ENCODE peak calls at places on chromosomes 13 and 19, in nine cellular contexts. One of them, this sample, is unnamed.
A peak's percentile ranks its signal among the peaks of the same experiment; 100 is the strongest.

GRCh38 chr13:46667687-46668281 is 114.8 kb downstream of the LRCH1 start:
- ATAC-seq in activated naive CD8-positive, alpha-beta T cell treated with anti-CD3 and anti-CD28 coated beads, Interleukin-2, amount 50 U/mL, for 24 hours: peak; percentile 61
- ATAC-seq in right cardiac atrium: no peak
- ATAC-seq in pancreas: peak; percentile 46
- ATAC-seq in T-helper 17 cell: peak; percentile 79
- ATAC-seq in left lung: peak; percentile 17
- ATAC-seq in upper lobe of left lung: no peak
- ATAC-seq in activated T-cell treated with anti-CD3 and anti-CD28 coated beads, Interleukin-2, amount 50 U/mL, for 4 hours: peak; percentile 74
- ATAC-seq in left ventricle myocardium superior: no peak
- ATAC-seq in this sample: peak; percentile 28

GRCh38 chr13:39501711-39502324 is 101.2 kb downstream of the LHFPL6 start:
- ATAC-seq in activated T-cell treated with anti-CD3 and anti-CD28 coated beads, Interleukin-2, amount 50 U/mL, for 4 hours: no peak
- ATAC-seq in upper lobe of left lung: peak; percentile 52
- ATAC-seq in left lung: peak; percentile 94
- ATAC-seq in pancreas: peak; percentile 14
- ATAC-seq in left ventricle myocardium superior: peak; percentile 91
- ATAC-seq in activated naive CD8-positive, alpha-beta T cell treated with anti-CD3 and anti-CD28 coated beads, Interleukin-2, amount 50 U/mL, for 24 hours: no peak
- ATAC-seq in right cardiac atrium: peak; percentile 90
- ATAC-seq in T-helper 17 cell: no peak
- ATAC-seq in this sample: no peak

GRCh38 chr13:96223231-96223630 is 133.3 kb downstream of the HS6ST3 start:
- ATAC-seq in activated naive CD8-positive, alpha-beta T cell treated with anti-CD3 and anti-CD28 coated beads, Interleukin-2, amount 50 U/mL, for 24 hours: no peak
- ATAC-seq in left ventricle myocardium superior: peak; percentile 96
- ATAC-seq in activated T-cell treated with anti-CD3 and anti-CD28 coated beads, Interleukin-2, amount 50 U/mL, for 4 hours: no peak
- ATAC-seq in T-helper 17 cell: no peak
- ATAC-seq in left lung: no peak
- ATAC-seq in pancreas: no peak
- ATAC-seq in upper lobe of left lung: no peak
- ATAC-seq in right cardiac atrium: peak; percentile 93
- ATAC-seq in this sample: no peak

GRCh38 chr13:33072759-33073158 is 56.5 kb downstream of the KL start:
- ATAC-seq in pancreas: no peak
- ATAC-seq in activated T-cell treated with anti-CD3 and anti-CD28 coated beads, Interleukin-2, amount 50 U/mL, for 4 hours: no peak
- ATAC-seq in left ventricle myocardium superior: no peak
- ATAC-seq in T-helper 17 cell: no peak
- ATAC-seq in right cardiac atrium: no peak
- ATAC-seq in left lung: no peak
- ATAC-seq in activated naive CD8-positive, alpha-beta T cell treated with anti-CD3 and anti-CD28 coated beads, Interleukin-2, amount 50 U/mL, for 24 hours: no peak
- ATAC-seq in upper lobe of left lung: no peak
- ATAC-seq in this sample: no peak

GRCh38 chr19:19538077-19538764 is at the start of gene CILP2:
- ATAC-seq in activated naive CD8-positive, alpha-beta T cell treated with anti-CD3 and anti-CD28 coated beads, Interleukin-2, amount 50 U/mL, for 24 hours: no peak
- ATAC-seq in activated T-cell treated with anti-CD3 and anti-CD28 coated beads, Interleukin-2, amount 50 U/mL, for 4 hours: no peak
- ATAC-seq in left lung: peak; percentile 28
- ATAC-seq in pancreas: peak; percentile 50
- ATAC-seq in right cardiac atrium: peak; percentile 45
- ATAC-seq in upper lobe of left lung: peak; percentile 51
- ATAC-seq in left ventricle myocardium superior: peak; percentile 44
- ATAC-seq in T-helper 17 cell: no peak
- ATAC-seq in this sample: peak; percentile 60

GRCh38 chr13:111372651-111373425 is 52.4 kb downstream of the TEX29 start:
- ATAC-seq in activated T-cell treated with anti-CD3 and anti-CD28 coated beads, Interleukin-2, amount 50 U/mL, for 4 hours: no peak
- ATAC-seq in T-helper 17 cell: peak; percentile 40
- ATAC-seq in pancreas: no peak
- ATAC-seq in left lung: no peak
- ATAC-seq in activated naive CD8-positive, alpha-beta T cell treated with anti-CD3 and anti-CD28 coated beads, Interleukin-2, amount 50 U/mL, for 24 hours: peak; percentile 45
- ATAC-seq in upper lobe of left lung: no peak
- ATAC-seq in right cardiac atrium: no peak
- ATAC-seq in left ventricle myocardium superior: no peak
- ATAC-seq in this sample: no peak

GRCh38 chr19:39554701-39555311 is 14.8 kb upstream of the EID2 start:
- ATAC-seq in right cardiac atrium: no peak
- ATAC-seq in pancreas: no peak
- ATAC-seq in left lung: no peak
- ATAC-seq in upper lobe of left lung: no peak
- ATAC-seq in activated naive CD8-positive, alpha-beta T cell treated with anti-CD3 and anti-CD28 coated beads, Interleukin-2, amount 50 U/mL, for 24 hours: no peak
- ATAC-seq in T-helper 17 cell: no peak
- ATAC-seq in left ventricle myocardium superior: no peak
- ATAC-seq in activated T-cell treated with anti-CD3 and anti-CD28 coated beads, Interleukin-2, amount 50 U/mL, for 4 hours: no peak
- ATAC-seq in this sample: no peak

GRCh38 chr13:92967923-92968322 is 258.7 kb upstream of the GPC6 start:
- ATAC-seq in pancreas: no peak
- ATAC-seq in upper lobe of left lung: no peak
- ATAC-seq in activated naive CD8-positive, alpha-beta T cell treated with anti-CD3 and anti-CD28 coated beads, Interleukin-2, amount 50 U/mL, for 24 hours: no peak
- ATAC-seq in right cardiac atrium: no peak
- ATAC-seq in T-helper 17 cell: no peak
- ATAC-seq in left ventricle myocardium superior: no peak
- ATAC-seq in left lung: no peak
- ATAC-seq in activated T-cell treated with anti-CD3 and anti-CD28 coated beads, Interleukin-2, amount 50 U/mL, for 4 hours: no peak
- ATAC-seq in this sample: peak; percentile 62

GRCh38 chr13:32587774-32588165 is 1.5 kb downstream of the PDS5B start:
- ATAC-seq in right cardiac atrium: no peak
- ATAC-seq in left lung: no peak
- ATAC-seq in activated naive CD8-positive, alpha-beta T cell treated with anti-CD3 and anti-CD28 coated beads, Interleukin-2, amount 50 U/mL, for 24 hours: no peak
- ATAC-seq in T-helper 17 cell: no peak
- ATAC-seq in activated T-cell treated with anti-CD3 and anti-CD28 coated beads, Interleukin-2, amount 50 U/mL, for 4 hours: no peak
- ATAC-seq in upper lobe of left lung: no peak
- ATAC-seq in left ventricle myocardium superior: no peak
- ATAC-seq in pancreas: no peak
- ATAC-seq in this sample: peak; percentile 26

GRCh38 chr13:19818223-19818842 is 35.6 kb upstream of the PSPC1 start:
- ATAC-seq in left ventricle myocardium superior: peak; percentile 42
- ATAC-seq in pancreas: peak; percentile 90
- ATAC-seq in left lung: peak; percentile 99
- ATAC-seq in upper lobe of left lung: peak; percentile 77
- ATAC-seq in right cardiac atrium: peak; percentile 65
- ATAC-seq in activated T-cell treated with anti-CD3 and anti-CD28 coated beads, Interleukin-2, amount 50 U/mL, for 4 hours: no peak
- ATAC-seq in activated naive CD8-positive, alpha-beta T cell treated with anti-CD3 and anti-CD28 coated beads, Interleukin-2, amount 50 U/mL, for 24 hours: peak; percentile 63
- ATAC-seq in T-helper 17 cell: peak; percentile 53
- ATAC-seq in this sample: peak; percentile 72

GRCh38 chr13:74710006-74710405 is 575.8 kb upstream of the KLF12 start:
- ATAC-seq in upper lobe of left lung: no peak
- ATAC-seq in pancreas: no peak
- ATAC-seq in T-helper 17 cell: no peak
- ATAC-seq in left ventricle myocardium superior: no peak
- ATAC-seq in right cardiac atrium: no peak
- ATAC-seq in activated T-cell treated with anti-CD3 and anti-CD28 coated beads, Interleukin-2, amount 50 U/mL, for 4 hours: no peak
- ATAC-seq in left lung: no peak
- ATAC-seq in activated naive CD8-positive, alpha-beta T cell treated with anti-CD3 and anti-CD28 coated beads, Interleukin-2, amount 50 U/mL, for 24 hours: no peak
- ATAC-seq in this sample: no peak

GRCh38 chr19:8004723-8005513 is 523 bp downstream of the ELAVL1 start:
- ATAC-seq in pancreas: peak; percentile 2
- ATAC-seq in activated naive CD8-positive, alpha-beta T cell treated with anti-CD3 and anti-CD28 coated beads, Interleukin-2, amount 50 U/mL, for 24 hours: peak; percentile 11
- ATAC-seq in upper lobe of left lung: peak; percentile 4
- ATAC-seq in T-helper 17 cell: peak; percentile 33
- ATAC-seq in right cardiac atrium: no peak
- ATAC-seq in left lung: peak; percentile 4
- ATAC-seq in activated T-cell treated with anti-CD3 and anti-CD28 coated beads, Interleukin-2, amount 50 U/mL, for 4 hours: peak; percentile 25
- ATAC-seq in left ventricle myocardium superior: no peak
- ATAC-seq in this sample: peak; percentile 3

GRCh38 chr13:44075113-44075512 is 195.4 kb downstream of the LACC1 start:
- ATAC-seq in activated naive CD8-positive, alpha-beta T cell treated with anti-CD3 and anti-CD28 coated beads, Interleukin-2, amount 50 U/mL, for 24 hours: no peak
- ATAC-seq in upper lobe of left lung: no peak
- ATAC-seq in activated T-cell treated with anti-CD3 and anti-CD28 coated beads, Interleukin-2, amount 50 U/mL, for 4 hours: no peak
- ATAC-seq in pancreas: no peak
- ATAC-seq in right cardiac atrium: no peak
- ATAC-seq in left lung: no peak
- ATAC-seq in T-helper 17 cell: no peak
- ATAC-seq in left ventricle myocardium superior: peak; percentile 85
- ATAC-seq in this sample: no peak

GRCh38 chr19:18097993-18098890 is 664 bp downstream of the MAST3 start:
- ATAC-seq in activated naive CD8-positive, alpha-beta T cell treated with anti-CD3 and anti-CD28 coated beads, Interleukin-2, amount 50 U/mL, for 24 hours: peak; percentile 4
- ATAC-seq in left lung: no peak
- ATAC-seq in T-helper 17 cell: peak; percentile 33
- ATAC-seq in activated T-cell treated with anti-CD3 and anti-CD28 coated beads, Interleukin-2, amount 50 U/mL, for 4 hours: no peak
- ATAC-seq in upper lobe of left lung: no peak
- ATAC-seq in right cardiac atrium: no peak
- ATAC-seq in pancreas: peak; percentile 2
- ATAC-seq in left ventricle myocardium superior: no peak
- ATAC-seq in this sample: peak; percentile 30

GRCh38 chr13:101390461-101390860 is 25.8 kb downstream of the NALCN start:
- ATAC-seq in right cardiac atrium: no peak
- ATAC-seq in pancreas: no peak
- ATAC-seq in upper lobe of left lung: no peak
- ATAC-seq in activated naive CD8-positive, alpha-beta T cell treated with anti-CD3 and anti-CD28 coated beads, Interleukin-2, amount 50 U/mL, for 24 hours: no peak
- ATAC-seq in activated T-cell treated with anti-CD3 and anti-CD28 coated beads, Interleukin-2, amount 50 U/mL, for 4 hours: no peak
- ATAC-seq in left ventricle myocardium superior: no peak
- ATAC-seq in T-helper 17 cell: no peak
- ATAC-seq in left lung: no peak
- ATAC-seq in this sample: peak; percentile 59

GRCh38 chr19:1102407-1103106 is 1.2 kb upstream of the GPX4 start:
- ATAC-seq in T-helper 17 cell: no peak
- ATAC-seq in left ventricle myocardium superior: peak; percentile 1
- ATAC-seq in left lung: peak; percentile 7
- ATAC-seq in upper lobe of left lung: peak; percentile 27
- ATAC-seq in pancreas: peak; percentile 10
- ATAC-seq in activated T-cell treated with anti-CD3 and anti-CD28 coated beads, Interleukin-2, amount 50 U/mL, for 4 hours: peak; percentile 16
- ATAC-seq in right cardiac atrium: no peak
- ATAC-seq in activated naive CD8-positive, alpha-beta T cell treated with anti-CD3 and anti-CD28 coated beads, Interleukin-2, amount 50 U/mL, for 24 hours: peak; percentile 62
- ATAC-seq in this sample: peak; percentile 48

GRCh38 chr13:30453727-30454126 is 12.0 kb downstream of the HMGB1 start:
- ATAC-seq in activated naive CD8-positive, alpha-beta T cell treated with anti-CD3 and anti-CD28 coated beads, Interleukin-2, amount 50 U/mL, for 24 hours: peak; percentile 29
- ATAC-seq in left lung: no peak
- ATAC-seq in activated T-cell treated with anti-CD3 and anti-CD28 coated beads, Interleukin-2, amount 50 U/mL, for 4 hours: no peak
- ATAC-seq in upper lobe of left lung: no peak
- ATAC-seq in pancreas: no peak
- ATAC-seq in T-helper 17 cell: no peak
- ATAC-seq in left ventricle myocardium superior: no peak
- ATAC-seq in right cardiac atrium: no peak
- ATAC-seq in this sample: no peak

GRCh38 chr19:23062921-23063320 is 53.9 kb upstream of the ZNF730 start:
- ATAC-seq in activated naive CD8-positive, alpha-beta T cell treated with anti-CD3 and anti-CD28 coated beads, Interleukin-2, amount 50 U/mL, for 24 hours: no peak
- ATAC-seq in right cardiac atrium: no peak
- ATAC-seq in upper lobe of left lung: no peak
- ATAC-seq in T-helper 17 cell: no peak
- ATAC-seq in left lung: no peak
- ATAC-seq in pancreas: no peak
- ATAC-seq in activated T-cell treated with anti-CD3 and anti-CD28 coated beads, Interleukin-2, amount 50 U/mL, for 4 hours: no peak
- ATAC-seq in left ventricle myocardium superior: no peak
- ATAC-seq in this sample: no peak

GRCh38 chr13:111423168-111423785 is 102.8 kb downstream of the TEX29 start:
- ATAC-seq in pancreas: no peak
- ATAC-seq in left lung: no peak
- ATAC-seq in left ventricle myocardium superior: no peak
- ATAC-seq in activated naive CD8-positive, alpha-beta T cell treated with anti-CD3 and anti-CD28 coated beads, Interleukin-2, amount 50 U/mL, for 24 hours: no peak
- ATAC-seq in upper lobe of left lung: no peak
- ATAC-seq in T-helper 17 cell: no peak
- ATAC-seq in right cardiac atrium: no peak
- ATAC-seq in activated T-cell treated with anti-CD3 and anti-CD28 coated beads, Interleukin-2, amount 50 U/mL, for 4 hours: no peak
- ATAC-seq in this sample: no peak

GRCh38 chr19:38913958-38914357 is 2.0 kb upstream of the CCER2 start:
- ATAC-seq in left lung: no peak
- ATAC-seq in activated T-cell treated with anti-CD3 and anti-CD28 coated beads, Interleukin-2, amount 50 U/mL, for 4 hours: no peak
- ATAC-seq in T-helper 17 cell: no peak
- ATAC-seq in upper lobe of left lung: no peak
- ATAC-seq in pancreas: no peak
- ATAC-seq in activated naive CD8-positive, alpha-beta T cell treated with anti-CD3 and anti-CD28 coated beads, Interleukin-2, amount 50 U/mL, for 24 hours: no peak
- ATAC-seq in right cardiac atrium: no peak
- ATAC-seq in left ventricle myocardium superior: no peak
- ATAC-seq in this sample: no peak

GRCh38 chr19:46756544-46756888 is 10.3 kb upstream of the STRN4 start:
- ATAC-seq in activated T-cell treated with anti-CD3 and anti-CD28 coated beads, Interleukin-2, amount 50 U/mL, for 4 hours: no peak
- ATAC-seq in activated naive CD8-positive, alpha-beta T cell treated with anti-CD3 and anti-CD28 coated beads, Interleukin-2, amount 50 U/mL, for 24 hours: no peak
- ATAC-seq in T-helper 17 cell: no peak
- ATAC-seq in right cardiac atrium: no peak
- ATAC-seq in upper lobe of left lung: no peak
- ATAC-seq in pancreas: no peak
- ATAC-seq in left lung: no peak
- ATAC-seq in left ventricle myocardium superior: no peak
- ATAC-seq in this sample: no peak

GRCh38 chr13:113465241-113465640 is 12.0 kb upstream of the ADPRHL1 start:
- ATAC-seq in activated T-cell treated with anti-CD3 and anti-CD28 coated beads, Interleukin-2, amount 50 U/mL, for 4 hours: no peak
- ATAC-seq in left ventricle myocardium superior: no peak
- ATAC-seq in left lung: no peak
- ATAC-seq in pancreas: no peak
- ATAC-seq in right cardiac atrium: no peak
- ATAC-seq in T-helper 17 cell: no peak
- ATAC-seq in upper lobe of left lung: no peak
- ATAC-seq in activated naive CD8-positive, alpha-beta T cell treated with anti-CD3 and anti-CD28 coated beads, Interleukin-2, amount 50 U/mL, for 24 hours: no peak
- ATAC-seq in this sample: no peak

GRCh38 chr13:42875448-42876269 is 94.3 kb downstream of the FAM216B start:
- ATAC-seq in left lung: peak; percentile 45
- ATAC-seq in right cardiac atrium: peak; percentile 51
- ATAC-seq in left ventricle myocardium superior: no peak
- ATAC-seq in activated naive CD8-positive, alpha-beta T cell treated with anti-CD3 and anti-CD28 coated beads, Interleukin-2, amount 50 U/mL, for 24 hours: no peak
- ATAC-seq in activated T-cell treated with anti-CD3 and anti-CD28 coated beads, Interleukin-2, amount 50 U/mL, for 4 hours: no peak
- ATAC-seq in T-helper 17 cell: no peak
- ATAC-seq in upper lobe of left lung: peak; percentile 17
- ATAC-seq in pancreas: peak; percentile 45
- ATAC-seq in this sample: peak; percentile 70

GRCh38 chr19:32708457-32708856 is 11.1 kb upstream of the TDRD12 start:
- ATAC-seq in pancreas: peak; percentile 34
- ATAC-seq in T-helper 17 cell: peak; percentile 77
- ATAC-seq in right cardiac atrium: no peak
- ATAC-seq in activated naive CD8-positive, alpha-beta T cell treated with anti-CD3 and anti-CD28 coated beads, Interleukin-2, amount 50 U/mL, for 24 hours: peak; percentile 93
- ATAC-seq in activated T-cell treated with anti-CD3 and anti-CD28 coated beads, Interleukin-2, amount 50 U/mL, for 4 hours: peak; percentile 93
- ATAC-seq in left ventricle myocardium superior: no peak
- ATAC-seq in upper lobe of left lung: no peak
- ATAC-seq in left lung: no peak
- ATAC-seq in this sample: no peak

GRCh38 chr19:5567360-5567970 is at the start of gene TINCR:
- ATAC-seq in left lung: peak; percentile 32
- ATAC-seq in activated naive CD8-positive, alpha-beta T cell treated with anti-CD3 and anti-CD28 coated beads, Interleukin-2, amount 50 U/mL, for 24 hours: no peak
- ATAC-seq in upper lobe of left lung: peak; percentile 24
- ATAC-seq in left ventricle myocardium superior: no peak
- ATAC-seq in pancreas: no peak
- ATAC-seq in right cardiac atrium: peak; percentile 35
- ATAC-seq in T-helper 17 cell: no peak
- ATAC-seq in activated T-cell treated with anti-CD3 and anti-CD28 coated beads, Interleukin-2, amount 50 U/mL, for 4 hours: no peak
- ATAC-seq in this sample: no peak

GRCh38 chr19:15213715-15214381 is 13.1 kb upstream of the NOTCH3 start:
- ATAC-seq in pancreas: peak; percentile 37
- ATAC-seq in T-helper 17 cell: no peak
- ATAC-seq in left ventricle myocardium superior: peak; percentile 85
- ATAC-seq in left lung: no peak
- ATAC-seq in activated T-cell treated with anti-CD3 and anti-CD28 coated beads, Interleukin-2, amount 50 U/mL, for 4 hours: no peak
- ATAC-seq in activated naive CD8-positive, alpha-beta T cell treated with anti-CD3 and anti-CD28 coated beads, Interleukin-2, amount 50 U/mL, for 24 hours: no peak
- ATAC-seq in upper lobe of left lung: no peak
- ATAC-seq in right cardiac atrium: peak; percentile 61
- ATAC-seq in this sample: no peak

GRCh38 chr13:40480012-40480914 is 186.2 kb downstream of the FOXO1 start:
- ATAC-seq in T-helper 17 cell: no peak
- ATAC-seq in left lung: no peak
- ATAC-seq in left ventricle myocardium superior: no peak
- ATAC-seq in activated T-cell treated with anti-CD3 and anti-CD28 coated beads, Interleukin-2, amount 50 U/mL, for 4 hours: no peak
- ATAC-seq in pancreas: peak; percentile 73
- ATAC-seq in upper lobe of left lung: no peak
- ATAC-seq in activated naive CD8-positive, alpha-beta T cell treated with anti-CD3 and anti-CD28 coated beads, Interleukin-2, amount 50 U/mL, for 24 hours: no peak
- ATAC-seq in right cardiac atrium: no peak
- ATAC-seq in this sample: no peak

GRCh38 chr19:38565686-38566105 is 52.1 kb downstream of the MAP4K1 start:
- ATAC-seq in left lung: no peak
- ATAC-seq in pancreas: no peak
- ATAC-seq in activated naive CD8-positive, alpha-beta T cell treated with anti-CD3 and anti-CD28 coated beads, Interleukin-2, amount 50 U/mL, for 24 hours: no peak
- ATAC-seq in right cardiac atrium: no peak
- ATAC-seq in activated T-cell treated with anti-CD3 and anti-CD28 coated beads, Interleukin-2, amount 50 U/mL, for 4 hours: peak; percentile 5
- ATAC-seq in upper lobe of left lung: no peak
- ATAC-seq in left ventricle myocardium superior: no peak
- ATAC-seq in T-helper 17 cell: no peak
- ATAC-seq in this sample: no peak

GRCh38 chr13:50365300-50365682 is 350.0 kb downstream of the KCNRG start:
- ATAC-seq in left ventricle myocardium superior: no peak
- ATAC-seq in activated T-cell treated with anti-CD3 and anti-CD28 coated beads, Interleukin-2, amount 50 U/mL, for 4 hours: peak; percentile 60
- ATAC-seq in left lung: peak; percentile 66
- ATAC-seq in pancreas: peak; percentile 11
- ATAC-seq in activated naive CD8-positive, alpha-beta T cell treated with anti-CD3 and anti-CD28 coated beads, Interleukin-2, amount 50 U/mL, for 24 hours: peak; percentile 12
- ATAC-seq in right cardiac atrium: no peak
- ATAC-seq in T-helper 17 cell: peak; percentile 69
- ATAC-seq in upper lobe of left lung: no peak
- ATAC-seq in this sample: no peak

GRCh38 chr19:48946789-48947542 is 7.7 kb upstream of the BAX start:
- ATAC-seq in right cardiac atrium: no peak
- ATAC-seq in T-helper 17 cell: no peak
- ATAC-seq in left ventricle myocardium superior: no peak
- ATAC-seq in activated naive CD8-positive, alpha-beta T cell treated with anti-CD3 and anti-CD28 coated beads, Interleukin-2, amount 50 U/mL, for 24 hours: no peak
- ATAC-seq in activated T-cell treated with anti-CD3 and anti-CD28 coated beads, Interleukin-2, amount 50 U/mL, for 4 hours: no peak
- ATAC-seq in left lung: no peak
- ATAC-seq in pancreas: no peak
- ATAC-seq in upper lobe of left lung: no peak
- ATAC-seq in this sample: no peak

GRCh38 chr19:42208612-42209011 is 8.9 kb downstream of the DEDD2 start:
- ATAC-seq in pancreas: peak; percentile 26
- ATAC-seq in activated T-cell treated with anti-CD3 and anti-CD28 coated beads, Interleukin-2, amount 50 U/mL, for 4 hours: no peak
- ATAC-seq in left lung: no peak
- ATAC-seq in activated naive CD8-positive, alpha-beta T cell treated with anti-CD3 and anti-CD28 coated beads, Interleukin-2, amount 50 U/mL, for 24 hours: no peak
- ATAC-seq in right cardiac atrium: no peak
- ATAC-seq in left ventricle myocardium superior: peak; percentile 79
- ATAC-seq in upper lobe of left lung: no peak
- ATAC-seq in T-helper 17 cell: no peak
- ATAC-seq in this sample: no peak

This sample was measured in SK-N-SH treated with all-trans-retinoic acid at 6 μM for 48 hours.